ENCODE peak calls at places on chromosome 22, in seven cellular contexts. U is Peyer's patch, T is heart right ventricle, O is coronary artery, M is esophagus squamous epithelium, B is lower leg skin, C is body of pancreas. S is an unnamed sample.

GRCh38 chr22:42986115-42986514 is 28.8 kb downstream of the PACSIN2 start:
- DNase-seq in U (no peak), T (no peak), O (no peak), M (no peak), B (no peak), C (no peak), S (no peak)

GRCh38 chr22:49666146-49666809 is 161.4 kb downstream of the BRD1 start:
- DNase-seq in U (no peak), T (no peak), O (peak; percentile 24), M (no peak), B (peak; percentile 72), C (peak; percentile 2), S (no peak)

GRCh38 chr22:38411016-38411415 is 44.0 kb downstream of the KCNJ4 start:
- DNase-seq in U (no peak), T (no peak), O (no peak), M (no peak), B (peak; percentile 45), C (no peak), S (no peak)

GRCh38 chr22:30202531-30203006 is 44.0 kb downstream of the LIF start:
- DNase-seq in U (no peak), T (no peak), O (no peak), M (no peak), B (peak; percentile 87), C (peak; percentile 26), S (peak; percentile 73)

GRCh38 chr22:46088541-46089311 is 61.6 kb upstream of the PPARA start:
- DNase-seq in U (peak; percentile 52), T (peak; percentile 60), O (peak; percentile 86), M (no peak), B (peak; percentile 90), C (peak; percentile 65), S (peak; percentile 87)

GRCh38 chr22:16783930-16784354 is 41.3 kb downstream of the XKR3 start:
- DNase-seq in U (no peak), T (no peak), O (no peak), M (no peak), B (no peak), C (no peak), S (no peak)

GRCh38 chr22:45602004-45602733 is 69.5 kb upstream of the ATXN10 start:
- DNase-seq in U (no peak), T (no peak), O (no peak), M (no peak), B (no peak), C (no peak), S (no peak)

GRCh38 chr22:46436595-46437163 is 100.7 kb downstream of the CELSR1 start:
- DNase-seq in U (no peak), T (no peak), O (no peak), M (no peak), B (no peak), C (no peak), S (peak; percentile 19)

GRCh38 chr22:49400136-49400865 is 427.4 kb downstream of the BRD1 start:
- DNase-seq in U (peak; percentile 19), T (no peak), O (no peak), M (no peak), B (no peak), C (no peak), S (no peak)

GRCh38 chr22:46569055-46569847 is 31.8 kb upstream of the CELSR1 start:
- DNase-seq in U (peak; percentile 48), T (no peak), O (no peak), M (no peak), B (peak; percentile 82), C (no peak), S (no peak)

GRCh38 chr22:48345631-48346030 is 1482.0 kb downstream of the BRD1 start:
- DNase-seq in U (no peak), T (no peak), O (no peak), M (no peak), B (no peak), C (no peak), S (no peak)

GRCh38 chr22:34851918-34852662 is 213.9 kb upstream of the ISX start:
- DNase-seq in U (no peak), T (no peak), O (no peak), M (no peak), B (peak; percentile 2), C (no peak), S (no peak)

GRCh38 chr22:33112606-33113005 is 54.4 kb upstream of the SYN3 start:
- DNase-seq in U (no peak), T (no peak), O (no peak), M (no peak), B (no peak), C (no peak), S (no peak)

GRCh38 chr22:33117821-33118220 is 59.6 kb upstream of the SYN3 start:
- DNase-seq in U (no peak), T (no peak), O (no peak), M (no peak), B (no peak), C (no peak), S (no peak)

GRCh38 chr22:33119044-33119443 is 60.9 kb upstream of the SYN3 start:
- DNase-seq in U (no peak), T (no peak), O (no peak), M (no peak), B (no peak), C (no peak), S (no peak)

GRCh38 chr22:33114570-33114969 is 56.4 kb upstream of the SYN3 start:
- DNase-seq in U (no peak), T (no peak), O (no peak), M (no peak), B (no peak), C (no peak), S (no peak)

GRCh38 chr22:33116846-33117547 is 58.8 kb upstream of the SYN3 start:
- DNase-seq in U (no peak), T (no peak), O (no peak), M (no peak), B (no peak), C (no peak), S (no peak)
- TF ChIP-seq CTCF in U (no peak), T (no peak), O (no peak), M (no peak), B (no peak), C (no peak), S (no peak)

GRCh38 chr22:25068701-25069100 is 116.2 kb downstream of the KIAA1671 start:
- DNase-seq in U (no peak), T (no peak), O (no peak), M (no peak), B (no peak), C (no peak), S (no peak)
- H3K4me3 ChIP-seq in U (peak overlapping the region; percentile 10), T (no peak overlapping the region), O (no peak overlapping the region), M (no peak overlapping the region), B (no peak overlapping the region), C (no peak overlapping the region), S (no peak overlapping the region)

GRCh38 chr22:36775966-36776669 is at the start of gene IFT27:
- DNase-seq in U (peak; percentile 94), T (peak; percentile 93), O (peak; percentile 99), M (peak; percentile 96), B (peak; percentile 100), C (peak; percentile 99), S (peak; percentile 100)

GRCh38 chr22:36771376-36772063 is 4.4 kb downstream of the IFT27 start:
- DNase-seq in U (no peak), T (no peak), O (peak; percentile 45), M (no peak), B (peak; percentile 39), C (no peak), S (no peak)

GRCh38 chr22:36772451-36772850 is 3.5 kb downstream of the IFT27 start:
- DNase-seq in U (no peak), T (no peak), O (no peak), M (no peak), B (peak; percentile 63), C (no peak), S (no peak)

GRCh38 chr22:36775589-36775965 is 342 bp downstream of the IFT27 start:
- DNase-seq in U (no peak), T (peak; percentile 40), O (peak; percentile 79), M (no peak), B (peak; percentile 89), C (peak; percentile 53), S (peak; percentile 5)

GRCh38 chr22:36773935-36774334 is 2.0 kb downstream of the IFT27 start:
- DNase-seq in U (no peak), T (no peak), O (no peak), M (no peak), B (no peak), C (no peak), S (peak; percentile 54)
- TF ChIP-seq CTCF in U (peak; percentile 31), T (peak; percentile 30), O (no peak), M (no peak), B (no peak), C (peak; percentile 53), S (peak; percentile 57)

GRCh38 chr22:39597236-39597869 is 26.8 kb downstream of the CACNA1I start:
- DNase-seq in U (no peak), T (no peak), O (no peak), M (no peak), B (no peak), C (no peak), S (no peak)

GRCh38 chr22:39600491-39601179 is 30.1 kb downstream of the CACNA1I start:
- DNase-seq in U (no peak), T (no peak), O (no peak), M (no peak), B (no peak), C (no peak), S (no peak)

GRCh38 chr22:39598017-39598965 is 27.7 kb downstream of the CACNA1I start:
- DNase-seq in U (peak; percentile 93), T (peak; percentile 43), O (no peak), M (no peak), B (peak; percentile 89), C (peak; percentile 66), S (no peak)

GRCh38 chr22:39603345-39603744 is 32.8 kb downstream of the CACNA1I start:
- DNase-seq in U (no peak), T (no peak), O (no peak), M (no peak), B (no peak), C (no peak), S (no peak)

GRCh38 chr22:39601180-39601535 is 30.6 kb downstream of the CACNA1I start:
- DNase-seq in U (no peak), T (no peak), O (no peak), M (no peak), B (no peak), C (no peak), S (no peak)
- H3K4me3 ChIP-seq in U (no peak overlapping the region), T (no peak overlapping the region), O (no peak overlapping the region), M (no peak overlapping the region), B (no peak overlapping the region), C (no peak overlapping the region), S (no peak overlapping the region)

GRCh38 chr22:28817919-28818859 is 17.8 kb upstream of the XBP1 start:
- DNase-seq in U (no peak), T (no peak), O (no peak), M (no peak), B (no peak), C (peak; percentile 95), S (no peak)
- TF ChIP-seq CTCF in U (no peak), T (no peak), O (no peak), M (peak; percentile 7), B (no peak), C (no peak), S (no peak)

S was measured in AG10803.